ENCODE peak calls at places on chromosome 11, in seven cellular contexts. One of them, this sample, is unnamed.

GRCh38 chr11:70233511-70233919 is 30.4 kb downstream of the FADD start:
- DNase-seq in brain microvascular endothelial cell: peak; percentile 89
- DNase-seq in OCI-LY7: no peak
- DNase-seq in heart right ventricle: no peak
- DNase-seq in lower leg skin: no peak
- DNase-seq in HCT116: peak; percentile 98
- DNase-seq in body of pancreas: no peak
- DNase-seq in this sample: peak; percentile 72

GRCh38 chr11:8818421-8818820 is 92.6 kb upstream of the AKIP1 start:
- DNase-seq in brain microvascular endothelial cell: no peak
- DNase-seq in OCI-LY7: no peak
- DNase-seq in heart right ventricle: no peak
- DNase-seq in lower leg skin: no peak
- DNase-seq in HCT116: no peak
- DNase-seq in body of pancreas: no peak
- DNase-seq in this sample: no peak

GRCh38 chr11:35305670-35306382 is 113.5 kb downstream of the SLC1A2 start:
- DNase-seq in brain microvascular endothelial cell: peak; percentile 38
- DNase-seq in OCI-LY7: peak; percentile 42
- DNase-seq in heart right ventricle: no peak
- DNase-seq in lower leg skin: no peak
- DNase-seq in HCT116: peak; percentile 13
- DNase-seq in body of pancreas: peak; percentile 58
- DNase-seq in this sample: no peak

GRCh38 chr11:10026514-10026913 is 267.5 kb downstream of the SBF2 start:
- DNase-seq in brain microvascular endothelial cell: peak; percentile 40
- DNase-seq in OCI-LY7: no peak
- DNase-seq in heart right ventricle: no peak
- DNase-seq in lower leg skin: no peak
- DNase-seq in HCT116: no peak
- DNase-seq in body of pancreas: no peak
- DNase-seq in this sample: no peak

GRCh38 chr11:79237676-79238075 is 203.2 kb downstream of the TENM4 start:
- DNase-seq in brain microvascular endothelial cell: peak; percentile 70
- DNase-seq in OCI-LY7: no peak
- DNase-seq in heart right ventricle: no peak
- DNase-seq in lower leg skin: no peak
- DNase-seq in HCT116: no peak
- DNase-seq in body of pancreas: no peak
- DNase-seq in this sample: peak; percentile 48

GRCh38 chr11:126392638-126393023 is 37.1 kb downstream of the ST3GAL4 start:
- DNase-seq in brain microvascular endothelial cell: no peak
- DNase-seq in OCI-LY7: no peak
- DNase-seq in heart right ventricle: no peak
- DNase-seq in lower leg skin: no peak
- DNase-seq in HCT116: no peak
- DNase-seq in body of pancreas: no peak
- DNase-seq in this sample: no peak

GRCh38 chr11:123073343-123074057 is 11.6 kb upstream of the HSPA8 start:
- DNase-seq in brain microvascular endothelial cell: no peak
- DNase-seq in OCI-LY7: no peak
- DNase-seq in heart right ventricle: no peak
- DNase-seq in lower leg skin: no peak
- DNase-seq in HCT116: no peak
- DNase-seq in body of pancreas: no peak
- DNase-seq in this sample: no peak

GRCh38 chr11:83069441-83070043 is 2.2 kb downstream of the RAB30 start:
- DNase-seq in brain microvascular endothelial cell: no peak
- DNase-seq in OCI-LY7: peak; percentile 62
- DNase-seq in heart right ventricle: no peak
- DNase-seq in lower leg skin: no peak
- DNase-seq in HCT116: no peak
- DNase-seq in body of pancreas: no peak
- DNase-seq in this sample: peak; percentile 28

GRCh38 chr11:106770489-106771100 is 247.7 kb downstream of the GUCY1A2 start:
- DNase-seq in brain microvascular endothelial cell: no peak
- DNase-seq in OCI-LY7: no peak
- DNase-seq in heart right ventricle: no peak
- DNase-seq in lower leg skin: no peak
- DNase-seq in HCT116: no peak
- DNase-seq in body of pancreas: no peak
- DNase-seq in this sample: no peak

GRCh38 chr11:66362481-66363147 is 8.9 kb downstream of the SLC29A2 start:
- DNase-seq in brain microvascular endothelial cell: no peak
- DNase-seq in OCI-LY7: no peak
- DNase-seq in heart right ventricle: no peak
- DNase-seq in lower leg skin: no peak
- DNase-seq in HCT116: no peak
- DNase-seq in body of pancreas: no peak
- DNase-seq in this sample: no peak

GRCh38 chr11:117623831-117624271 is 173.2 kb downstream of the DSCAML1 start:
- DNase-seq in brain microvascular endothelial cell: no peak
- DNase-seq in OCI-LY7: no peak
- DNase-seq in heart right ventricle: no peak
- DNase-seq in lower leg skin: no peak
- DNase-seq in HCT116: no peak
- DNase-seq in body of pancreas: no peak
- DNase-seq in this sample: no peak

GRCh38 chr11:11844272-11844671 is 2.5 kb downstream of the USP47 start:
- DNase-seq in brain microvascular endothelial cell: no peak
- DNase-seq in OCI-LY7: no peak
- DNase-seq in heart right ventricle: no peak
- DNase-seq in lower leg skin: no peak
- DNase-seq in HCT116: no peak
- DNase-seq in body of pancreas: no peak
- DNase-seq in this sample: no peak
- H3K4me3 ChIP-seq in brain microvascular endothelial cell: peak overlapping the region; percentile 80
- H3K4me3 ChIP-seq in OCI-LY7: peak overlapping the region; percentile 86
- H3K4me3 ChIP-seq in heart right ventricle: no peak overlapping the region
- H3K4me3 ChIP-seq in lower leg skin: no peak overlapping the region
- H3K4me3 ChIP-seq in HCT116: no peak overlapping the region
- H3K4me3 ChIP-seq in body of pancreas: no peak overlapping the region
- H3K4me3 ChIP-seq in this sample: peak overlapping the region; percentile 84

GRCh38 chr11:64237484-64237951 is 3.1 kb downstream of the VEGFB start:
- DNase-seq in brain microvascular endothelial cell: no peak
- DNase-seq in OCI-LY7: no peak
- DNase-seq in heart right ventricle: no peak
- DNase-seq in lower leg skin: no peak
- DNase-seq in HCT116: no peak
- DNase-seq in body of pancreas: peak; percentile 98
- DNase-seq in this sample: no peak
- TF ChIP-seq CTCF in brain microvascular endothelial cell: no peak
- TF ChIP-seq CTCF in OCI-LY7: no peak
- TF ChIP-seq CTCF in heart right ventricle: no peak
- TF ChIP-seq CTCF in lower leg skin: no peak
- TF ChIP-seq CTCF in HCT116: no peak
- TF ChIP-seq CTCF in body of pancreas: peak; percentile 47
- TF ChIP-seq CTCF in this sample: no peak

DNA sequence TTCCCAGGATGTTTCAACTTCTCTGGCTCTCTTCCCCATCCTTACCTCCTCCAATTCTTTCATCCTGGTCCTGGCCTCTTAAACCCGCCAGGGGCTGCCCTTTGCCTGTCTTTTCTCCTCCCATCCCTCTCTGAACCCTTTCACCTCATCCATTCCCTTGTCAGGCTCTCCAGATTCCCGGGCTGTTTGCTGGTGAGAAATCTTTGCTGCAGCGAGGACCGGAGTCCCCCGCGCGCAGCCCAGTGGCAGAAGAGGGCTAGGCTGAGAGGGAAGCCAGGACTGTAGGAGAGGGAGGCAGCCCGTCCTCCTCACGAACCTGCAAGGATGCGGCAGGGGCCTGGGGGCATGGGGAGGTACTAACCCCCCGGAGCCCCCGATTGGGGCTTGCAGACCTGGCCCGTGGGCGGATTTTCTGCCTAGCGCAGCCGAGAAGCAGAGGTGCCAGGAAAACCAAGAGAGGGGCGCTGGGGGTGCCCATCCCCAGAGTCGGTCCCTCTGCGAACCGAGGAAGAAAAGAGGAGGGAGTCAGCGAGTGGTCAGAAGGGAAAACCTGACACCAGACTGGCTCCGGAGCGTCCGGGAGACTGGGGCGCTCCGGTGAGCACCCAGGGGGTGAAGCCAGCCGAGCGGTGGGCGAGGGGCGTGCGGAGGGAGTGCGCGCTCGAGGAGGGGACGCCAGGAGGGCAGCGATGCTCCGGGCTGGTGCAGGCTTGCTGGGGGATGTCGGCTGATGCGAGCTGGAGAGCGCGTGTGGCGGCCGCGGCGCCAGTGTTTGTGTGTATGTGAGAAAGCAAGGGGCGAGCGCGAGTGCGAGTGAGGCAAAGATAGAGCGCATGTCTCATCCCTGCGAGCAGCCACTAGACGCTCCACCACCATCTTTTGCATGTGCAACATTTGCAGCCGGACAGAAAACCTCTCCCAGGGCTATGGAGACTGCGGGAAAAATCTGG is at the start of gene GRIA4:
- DNase-seq in brain microvascular endothelial cell: peak; percentile 53
- DNase-seq in OCI-LY7: no peak
- DNase-seq in heart right ventricle: peak; percentile 9
- DNase-seq in lower leg skin: no peak
- DNase-seq in HCT116: no peak
- DNase-seq in body of pancreas: peak; percentile 34
- DNase-seq in this sample: no peak
- H3K4me3 ChIP-seq in brain microvascular endothelial cell: peak within 1 kb of the TSS; percentile 63
- H3K4me3 ChIP-seq in OCI-LY7: no peak within 1 kb of the TSS
- H3K4me3 ChIP-seq in heart right ventricle: peak within 1 kb of the TSS; percentile 18
- H3K4me3 ChIP-seq in lower leg skin: peak within 1 kb of the TSS; percentile 7
- H3K4me3 ChIP-seq in HCT116: no peak within 1 kb of the TSS
- H3K4me3 ChIP-seq in body of pancreas: no peak within 1 kb of the TSS
- H3K4me3 ChIP-seq in this sample: peak within 1 kb of the TSS; percentile 54

DNA sequence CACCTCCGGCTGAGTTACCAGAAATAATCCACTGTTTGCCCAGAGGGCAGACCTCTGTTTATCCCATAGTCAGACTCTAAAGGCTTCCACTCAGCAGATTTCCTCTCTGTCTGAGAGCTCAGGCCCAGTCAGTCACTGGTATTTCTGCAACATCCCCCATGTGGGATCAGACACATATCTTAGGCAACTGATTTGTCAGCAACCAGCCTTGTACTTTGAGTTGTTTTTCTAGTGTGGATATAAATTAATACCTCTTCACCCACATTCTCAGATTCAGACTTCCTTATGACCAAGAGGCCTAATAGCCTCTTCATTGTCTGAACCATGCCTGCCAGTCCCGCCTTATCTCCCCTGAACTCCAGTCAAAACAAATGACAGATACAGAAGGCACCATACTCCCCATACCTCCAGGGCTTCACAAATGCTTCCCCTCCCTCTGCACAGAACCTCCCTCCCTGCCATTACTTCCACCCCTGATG is 193.5 kb downstream of the FAM76B start:
- DNase-seq in brain microvascular endothelial cell: peak; percentile 69
- DNase-seq in OCI-LY7: no peak
- DNase-seq in heart right ventricle: no peak
- DNase-seq in lower leg skin: no peak
- DNase-seq in HCT116: no peak
- DNase-seq in body of pancreas: no peak
- DNase-seq in this sample: peak; percentile 96
- TF ChIP-seq CTCF in brain microvascular endothelial cell: no peak
- TF ChIP-seq CTCF in OCI-LY7: no peak
- TF ChIP-seq CTCF in heart right ventricle: no peak
- TF ChIP-seq CTCF in lower leg skin: no peak
- TF ChIP-seq CTCF in HCT116: no peak
- TF ChIP-seq CTCF in body of pancreas: no peak
- TF ChIP-seq CTCF in this sample: no peak

GRCh38 chr11:44728491-44728910 is 1.7 kb downstream of the TSPAN18 start:
- DNase-seq in brain microvascular endothelial cell: no peak
- DNase-seq in OCI-LY7: no peak
- DNase-seq in heart right ventricle: no peak
- DNase-seq in lower leg skin: no peak
- DNase-seq in HCT116: no peak
- DNase-seq in body of pancreas: no peak
- DNase-seq in this sample: no peak

GRCh38 chr11:44728085-44728410 is 1.3 kb downstream of the TSPAN18 start:
- DNase-seq in brain microvascular endothelial cell: no peak
- DNase-seq in OCI-LY7: no peak
- DNase-seq in heart right ventricle: no peak
- DNase-seq in lower leg skin: no peak
- DNase-seq in HCT116: no peak
- DNase-seq in body of pancreas: no peak
- DNase-seq in this sample: no peak

GRCh38 chr11:44727114-44727372 is 281 bp downstream of the TSPAN18 start:
- DNase-seq in brain microvascular endothelial cell: no peak
- DNase-seq in OCI-LY7: no peak
- DNase-seq in heart right ventricle: no peak
- DNase-seq in lower leg skin: no peak
- DNase-seq in HCT116: no peak
- DNase-seq in body of pancreas: no peak
- DNase-seq in this sample: no peak

GRCh38 chr11:44726278-44727113 is at the start of gene TSPAN18:
- DNase-seq in brain microvascular endothelial cell: no peak
- DNase-seq in OCI-LY7: peak; percentile 26
- DNase-seq in heart right ventricle: peak; percentile 53
- DNase-seq in lower leg skin: no peak
- DNase-seq in HCT116: no peak
- DNase-seq in body of pancreas: no peak
- DNase-seq in this sample: no peak

DNA sequence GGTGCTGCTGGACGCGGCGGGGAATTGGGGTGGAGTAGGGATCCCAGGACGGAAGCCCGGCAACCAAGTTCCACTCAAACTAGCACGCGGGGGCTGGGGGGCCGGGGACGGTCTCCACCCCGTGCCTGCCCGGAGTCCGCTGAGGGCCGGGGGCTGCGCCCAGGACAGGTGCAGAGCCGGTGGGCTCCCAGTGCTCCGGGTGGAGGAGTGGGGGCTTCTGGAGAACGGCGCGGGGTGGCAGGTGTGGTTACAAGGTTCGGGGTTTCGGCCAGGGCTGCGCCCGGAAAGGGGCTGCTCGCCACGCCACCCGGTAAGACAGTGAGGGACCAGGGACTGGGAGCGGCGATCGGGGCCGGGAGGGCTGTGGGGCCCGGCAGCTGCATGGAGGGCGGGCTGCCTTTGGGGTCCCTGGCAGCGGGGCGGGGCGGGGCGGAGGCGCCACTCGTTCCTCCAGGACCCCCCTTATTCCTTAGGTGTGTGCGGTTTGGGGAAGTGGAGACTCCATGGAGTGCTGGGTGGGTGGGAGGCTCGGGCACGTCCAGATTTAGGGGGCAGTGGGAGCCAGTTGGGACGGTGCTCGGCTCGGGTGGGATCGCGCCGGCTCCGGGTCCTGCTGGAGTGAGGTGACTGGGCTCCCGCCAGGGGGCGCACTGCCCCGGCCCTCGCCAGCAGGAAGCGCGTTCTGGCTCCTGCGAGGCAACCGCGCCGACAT is 767 bp downstream of the TSPAN18 start:
- DNase-seq in brain microvascular endothelial cell: peak; percentile 39
- DNase-seq in OCI-LY7: peak; percentile 59
- DNase-seq in heart right ventricle: peak; percentile 92
- DNase-seq in lower leg skin: peak; percentile 68
- DNase-seq in HCT116: peak; percentile 57
- DNase-seq in body of pancreas: peak; percentile 76
- DNase-seq in this sample: no peak
- H3K4me3 ChIP-seq in brain microvascular endothelial cell: no peak overlapping the region
- H3K4me3 ChIP-seq in OCI-LY7: peak overlapping the region; percentile 38
- H3K4me3 ChIP-seq in heart right ventricle: peak overlapping the region; percentile 39
- H3K4me3 ChIP-seq in lower leg skin: peak overlapping the region; percentile 37
- H3K4me3 ChIP-seq in HCT116: peak overlapping the region; percentile 74
- H3K4me3 ChIP-seq in body of pancreas: peak overlapping the region; percentile 26
- H3K4me3 ChIP-seq in this sample: peak overlapping the region; percentile 49

DNA sequence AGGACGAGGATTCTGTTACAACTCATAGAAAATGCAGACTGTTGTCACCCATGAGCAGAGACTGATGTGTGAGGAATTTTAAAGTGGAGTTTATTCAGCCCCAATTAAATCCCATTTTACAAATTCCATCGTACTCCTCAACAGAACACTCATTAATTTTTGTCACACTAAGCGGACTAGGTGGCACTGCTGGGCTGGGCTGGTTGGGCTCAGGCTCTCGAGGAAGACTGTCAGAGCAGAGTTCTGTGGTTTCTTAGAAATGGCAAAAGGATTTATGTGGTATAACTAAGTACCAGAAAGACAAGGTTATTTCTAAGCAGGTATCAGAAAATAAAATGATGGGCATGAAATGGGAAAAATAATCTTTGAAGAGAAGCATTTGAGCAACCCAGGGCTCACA is 102.5 kb upstream of the SPON1 start:
- DNase-seq in brain microvascular endothelial cell: no peak
- DNase-seq in OCI-LY7: peak; percentile 52
- DNase-seq in heart right ventricle: no peak
- DNase-seq in lower leg skin: no peak
- DNase-seq in HCT116: no peak
- DNase-seq in body of pancreas: no peak
- DNase-seq in this sample: no peak
- TF ChIP-seq CTCF in brain microvascular endothelial cell: no peak
- TF ChIP-seq CTCF in OCI-LY7: peak; percentile 61
- TF ChIP-seq CTCF in heart right ventricle: no peak
- TF ChIP-seq CTCF in lower leg skin: no peak
- TF ChIP-seq CTCF in HCT116: no peak
- TF ChIP-seq CTCF in body of pancreas: no peak
- TF ChIP-seq CTCF in this sample: no peak